ENCODE peak calls at places on chromosomes 4 and X, in five cellular contexts. One of them, this sample, is unnamed. For H3K9me3, the result is how much of the 10 kb centered on the place peaks cover.

GRCh38 chrX:19964017-19964710 is 26.7 kb downstream of the BCLAF3 start:
- DNase-seq in PC-3: peak
- DNase-seq in GM23248: no peak
- DNase-seq in right cardiac atrium: no peak
- DNase-seq in aorta: no peak
- DNase-seq in this sample: no peak

GRCh38 chr4:152534541-152535231 is 1.2 kb downstream of the FBXW7 start:
- DNase-seq in aorta: peak
- DNase-seq in PC-3: no peak
- DNase-seq in GM23248: peak
- DNase-seq in right cardiac atrium: peak
- DNase-seq in this sample: peak

GRCh38 chrX:111560801-111561200 is 49.4 kb downstream of the SERTM2 start:
- DNase-seq in PC-3: no peak
- DNase-seq in aorta: no peak
- DNase-seq in GM23248: no peak
- DNase-seq in right cardiac atrium: no peak
- DNase-seq in this sample: no peak

GRCh38 chrX:152197425-152197824 is 59.0 kb upstream of the MAGEA10 start:
- DNase-seq in aorta: no peak
- DNase-seq in GM23248: no peak
- DNase-seq in PC-3: no peak
- DNase-seq in right cardiac atrium: no peak
- DNase-seq in this sample: no peak

GRCh38 chr4:504076-504475 is 5.1 kb downstream of the PIGG start:
- DNase-seq in GM23248: no peak
- DNase-seq in aorta: no peak
- DNase-seq in PC-3: no peak
- DNase-seq in right cardiac atrium: no peak
- DNase-seq in this sample: no peak

GRCh38 chr4:119570401-119570800 is 58.2 kb downstream of the PDE5A start:
- DNase-seq in GM23248: peak
- DNase-seq in aorta: no peak
- DNase-seq in PC-3: no peak
- DNase-seq in right cardiac atrium: no peak
- DNase-seq in this sample: no peak

GRCh38 chr4:148053298-148054003 is 321.6 kb downstream of the ARHGAP10 start:
- DNase-seq in aorta: no peak
- DNase-seq in PC-3: peak
- DNase-seq in right cardiac atrium: peak
- DNase-seq in GM23248: no peak
- DNase-seq in this sample: no peak

GRCh38 chr4:56937262-56937661 is 29.6 kb downstream of the REST start:
- DNase-seq in aorta: no peak
- DNase-seq in PC-3: peak
- DNase-seq in GM23248: peak
- DNase-seq in right cardiac atrium: no peak
- DNase-seq in this sample: no peak

DNA sequence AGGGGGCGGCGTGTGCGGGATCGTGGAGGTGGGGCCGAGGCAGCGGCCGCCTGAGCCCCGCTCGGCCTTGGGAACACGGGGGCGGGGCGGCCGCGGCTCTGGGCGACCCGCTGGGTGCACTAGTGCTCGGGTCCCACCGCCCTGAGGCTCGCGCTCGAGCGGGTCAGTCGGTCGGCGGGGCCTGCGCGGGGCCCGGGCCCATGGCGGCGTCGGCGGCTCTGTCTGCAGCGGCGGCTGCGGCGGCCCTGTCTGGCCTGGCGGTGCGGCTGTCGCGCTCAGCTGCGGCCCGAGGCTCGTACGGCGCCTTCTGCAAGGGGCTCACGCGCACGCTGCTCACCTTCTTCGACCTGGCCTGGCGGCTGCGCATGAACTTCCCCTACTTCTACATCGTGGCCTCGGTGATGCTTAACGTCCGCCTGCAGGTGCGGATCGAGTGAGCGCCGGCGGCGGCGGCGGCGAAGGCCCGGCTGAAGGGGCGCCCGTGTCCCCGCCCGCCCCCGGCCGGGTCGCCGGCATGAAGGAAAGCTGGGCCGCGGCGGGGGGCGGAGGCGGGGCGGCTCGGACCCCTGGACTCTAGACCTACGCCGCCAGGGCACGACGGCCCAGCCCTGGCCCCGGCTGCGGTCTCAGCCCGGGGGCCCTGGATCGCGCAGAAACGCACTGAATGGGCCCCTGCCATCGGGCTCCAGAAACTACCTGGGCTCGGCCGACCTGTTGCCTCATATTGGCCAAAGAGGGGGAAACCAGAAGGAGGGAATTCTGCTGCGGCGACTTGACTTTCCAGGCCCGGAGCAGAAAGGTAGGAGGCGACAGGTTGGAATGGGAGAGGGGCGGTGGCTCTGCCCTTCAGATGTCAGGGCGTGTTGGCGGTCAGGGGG is at the start of gene SMIM10L2A:
- DNase-seq in aorta: no peak
- DNase-seq in right cardiac atrium: no peak
- DNase-seq in GM23248: peak
- DNase-seq in PC-3: no peak
- DNase-seq in this sample: peak
- H3K4me3 ChIP-seq in aorta: peak
- H3K4me3 ChIP-seq in right cardiac atrium: peak
- H3K4me3 ChIP-seq in GM23248: no peak
- H3K4me3 ChIP-seq in PC-3: peak
- H3K4me3 ChIP-seq in this sample: peak

GRCh38 chr4:60589425-60589824 is 610.7 kb upstream of the ADGRL3 start:
- DNase-seq in PC-3: no peak
- DNase-seq in aorta: no peak
- DNase-seq in right cardiac atrium: no peak
- DNase-seq in GM23248: no peak
- DNase-seq in this sample: no peak
- H3K27ac ChIP-seq in PC-3: no peak
- H3K27ac ChIP-seq in aorta: no peak
- H3K27ac ChIP-seq in right cardiac atrium: no peak
- H3K27ac ChIP-seq in GM23248: no peak
- H3K27ac ChIP-seq in this sample: no peak

GRCh38 chr4:52111995-52112394 is 60.9 kb downstream of the SPATA18 start:
- DNase-seq in GM23248: no peak
- DNase-seq in aorta: no peak
- DNase-seq in right cardiac atrium: no peak
- DNase-seq in PC-3: no peak
- DNase-seq in this sample: no peak
- H3K9me3 ChIP-seq in GM23248: under half
- H3K9me3 ChIP-seq in aorta: under half
- H3K9me3 ChIP-seq in right cardiac atrium: under half
- H3K9me3 ChIP-seq in PC-3: under half
- H3K9me3 ChIP-seq in this sample: under half

GRCh38 chr4:140100771-140101170 is 53.2 kb downstream of the MAML3 start:
- DNase-seq in PC-3: no peak
- DNase-seq in GM23248: no peak
- DNase-seq in aorta: no peak
- DNase-seq in right cardiac atrium: no peak
- DNase-seq in this sample: no peak
- H3K4me3 ChIP-seq in PC-3: no peak
- H3K4me3 ChIP-seq in GM23248: no peak
- H3K4me3 ChIP-seq in aorta: no peak
- H3K4me3 ChIP-seq in right cardiac atrium: no peak
- H3K4me3 ChIP-seq in this sample: no peak

GRCh38 chrX:155068165-155068564 is 2.8 kb downstream of the CMC4 start:
- DNase-seq in PC-3: peak
- DNase-seq in aorta: no peak
- DNase-seq in GM23248: peak
- DNase-seq in right cardiac atrium: no peak
- DNase-seq in this sample: peak
- H3K27ac ChIP-seq in PC-3: peak
- H3K27ac ChIP-seq in aorta: no peak
- H3K27ac ChIP-seq in GM23248: peak
- H3K27ac ChIP-seq in right cardiac atrium: peak
- H3K27ac ChIP-seq in this sample: no peak

GRCh38 chr4:173801876-173802713 is 272.1 kb upstream of the HAND2 start:
- DNase-seq in right cardiac atrium: no peak
- DNase-seq in GM23248: peak
- DNase-seq in aorta: no peak
- DNase-seq in PC-3: no peak
- DNase-seq in this sample: no peak
- H3K9me3 ChIP-seq in right cardiac atrium: under half
- H3K9me3 ChIP-seq in GM23248: under half
- H3K9me3 ChIP-seq in aorta: under half
- H3K9me3 ChIP-seq in PC-3: under half
- H3K9me3 ChIP-seq in this sample: under half

GRCh38 chr4:37244583-37245390 is at the start of gene NWD2:
- DNase-seq in PC-3: no peak
- DNase-seq in right cardiac atrium: peak
- DNase-seq in aorta: no peak
- DNase-seq in GM23248: peak
- DNase-seq in this sample: peak

GRCh38 chr4:37245391-37245954 is 930 bp downstream of the NWD2 start:
- DNase-seq in PC-3: no peak
- DNase-seq in right cardiac atrium: no peak
- DNase-seq in aorta: no peak
- DNase-seq in GM23248: no peak
- DNase-seq in this sample: no peak

GRCh38 chr4:37241646-37242045 is 2.9 kb upstream of the NWD2 start:
- DNase-seq in GM23248: no peak
- DNase-seq in aorta: no peak
- DNase-seq in PC-3: no peak
- DNase-seq in right cardiac atrium: no peak
- DNase-seq in this sample: no peak

GRCh38 chr4:37243722-37244582 is 591 bp upstream of the NWD2 start:
- DNase-seq in GM23248: no peak
- DNase-seq in right cardiac atrium: peak
- DNase-seq in PC-3: no peak
- DNase-seq in aorta: no peak
- DNase-seq in this sample: no peak

DNA sequence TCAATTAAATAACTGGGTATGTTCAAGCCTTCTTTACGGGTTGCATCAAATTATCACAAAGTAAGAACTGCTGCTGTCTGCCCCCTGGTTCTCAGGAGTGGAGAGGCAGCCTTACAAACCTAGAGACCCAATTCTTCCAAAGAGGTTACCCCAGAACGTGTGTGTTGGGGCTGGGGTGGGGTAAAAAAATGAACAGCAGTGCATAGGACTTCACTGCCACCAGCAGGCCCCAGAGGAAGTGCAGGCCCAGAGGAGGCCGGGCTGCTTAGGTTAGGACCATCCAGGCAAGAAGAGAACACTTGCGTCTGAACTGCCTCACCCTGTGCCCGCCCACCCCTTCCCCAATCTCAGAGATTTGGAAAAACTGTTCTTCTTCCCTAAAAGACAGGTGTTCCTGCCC is 1.5 kb upstream of the NWD2 start:
- DNase-seq in aorta: no peak
- DNase-seq in GM23248: no peak
- DNase-seq in PC-3: no peak
- DNase-seq in right cardiac atrium: no peak
- DNase-seq in this sample: no peak
- H3K4me3 ChIP-seq in aorta: no peak
- H3K4me3 ChIP-seq in GM23248: no peak
- H3K4me3 ChIP-seq in PC-3: no peak
- H3K4me3 ChIP-seq in right cardiac atrium: no peak
- H3K4me3 ChIP-seq in this sample: no peak

GRCh38 chr4:17120761-17121160 is 222.3 kb upstream of the LDB2 start:
- DNase-seq in right cardiac atrium: no peak
- DNase-seq in PC-3: no peak
- DNase-seq in GM23248: peak
- DNase-seq in aorta: no peak
- DNase-seq in this sample: no peak

GRCh38 chr4:17111959-17112659 is 213.7 kb upstream of the LDB2 start:
- DNase-seq in aorta: no peak
- DNase-seq in PC-3: no peak
- DNase-seq in GM23248: peak
- DNase-seq in right cardiac atrium: no peak
- DNase-seq in this sample: no peak

GRCh38 chr4:17111436-17111835 is 213.0 kb upstream of the LDB2 start:
- DNase-seq in aorta: no peak
- DNase-seq in PC-3: no peak
- DNase-seq in right cardiac atrium: no peak
- DNase-seq in GM23248: peak
- DNase-seq in this sample: no peak

GRCh38 chr4:17117746-17118145 is 219.3 kb upstream of the LDB2 start:
- DNase-seq in aorta: no peak
- DNase-seq in right cardiac atrium: no peak
- DNase-seq in GM23248: no peak
- DNase-seq in PC-3: no peak
- DNase-seq in this sample: no peak

DNA sequence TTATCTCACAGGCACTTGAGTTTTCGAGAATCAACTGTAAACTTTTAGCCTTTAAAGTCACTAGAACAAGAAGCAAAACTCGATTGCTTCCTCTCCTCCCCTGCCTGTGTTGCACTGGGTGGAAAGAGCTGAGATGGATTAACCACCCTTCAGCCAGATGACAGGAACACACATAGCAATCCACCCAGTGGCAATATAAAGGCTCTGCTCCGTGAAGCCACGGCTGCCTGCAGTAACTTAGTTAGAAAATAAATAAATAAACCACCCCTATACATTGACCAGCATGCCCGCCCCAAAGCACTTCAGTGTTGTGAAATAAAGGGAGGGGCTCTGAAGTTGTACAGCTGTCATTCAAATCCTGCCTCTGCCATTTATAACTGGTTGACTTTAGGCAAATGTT is 217.1 kb upstream of the LDB2 start:
- DNase-seq in PC-3: no peak
- DNase-seq in right cardiac atrium: no peak
- DNase-seq in aorta: no peak
- DNase-seq in GM23248: no peak
- DNase-seq in this sample: no peak
- H3K27ac ChIP-seq in PC-3: no peak
- H3K27ac ChIP-seq in right cardiac atrium: no peak
- H3K27ac ChIP-seq in aorta: no peak
- H3K27ac ChIP-seq in GM23248: no peak
- H3K27ac ChIP-seq in this sample: no peak

GRCh38 chr4:162392938-162393337 is 229.1 kb upstream of the FSTL5 start:
- DNase-seq in aorta: no peak
- DNase-seq in GM23248: no peak
- DNase-seq in PC-3: no peak
- DNase-seq in right cardiac atrium: no peak
- DNase-seq in this sample: no peak
- H3K9me3 ChIP-seq in aorta: under half
- H3K9me3 ChIP-seq in GM23248: under half
- H3K9me3 ChIP-seq in PC-3: under half
- H3K9me3 ChIP-seq in right cardiac atrium: under half
- H3K9me3 ChIP-seq in this sample: under half